ENCODE peak calls at places on chromosomes 1 and 21, in nine cellular contexts. B is stomach; U is IMR-90; X is cardiac muscle cell; P is CD8-positive, alpha-beta T cell; C is endodermal cell; T is A549; L is MM.1S; J is naive thymus-derived CD4-positive, alpha-beta T cell. Z is an unnamed sample. For H3K4me1, the result is how much of the 10 kb centered on the place peaks cover.

GRCh38 chr1:43488165-43488564 is 34.4 kb upstream of the HYI start:
- DNase-seq in B (no peak), U (no peak), X (no peak), P (no peak), C (no peak), T (no peak), L (no peak), J (no peak), Z (no peak)

GRCh38 chr1:162117039-162117816 is 47.7 kb downstream of the NOS1AP start:
- DNase-seq in B (no peak), U (no peak), X (no peak), P (no peak), C (no peak), T (no peak), L (no peak), J (no peak), Z (no peak)

GRCh38 chr1:84077476-84078107 is 66.5 kb upstream of the PRKACB start:
- DNase-seq in B (peak), U (peak), X (peak), P (peak), C (no peak), T (peak), L (peak), J (peak), Z (peak)

GRCh38 chr21:42627527-42628289 is 25.7 kb upstream of the PDE9A start:
- DNase-seq in B (no peak), U (no peak), X (peak), P (no peak), C (peak), T (no peak), L (no peak), J (no peak), Z (no peak)

GRCh38 chr1:85612704-85613361 is 32.3 kb downstream of the CCN1 start:
- DNase-seq in B (no peak), U (peak), X (peak), P (no peak), C (peak), T (peak), L (peak), J (no peak), Z (no peak)

GRCh38 chr1:71135571-71135970 is 54.7 kb upstream of the ZRANB2 start:
- DNase-seq in B (no peak), U (no peak), X (no peak), P (no peak), C (no peak), T (no peak), L (no peak), J (no peak), Z (no peak)

GRCh38 chr1:77438239-77438913 is 156.6 kb downstream of the AK5 start:
- DNase-seq in B (no peak), U (peak), X (no peak), P (no peak), C (no peak), T (no peak), L (peak), J (no peak), Z (no peak)

GRCh38 chr1:55887103-55887712 is 672.0 kb upstream of the USP24 start:
- DNase-seq in B (no peak), U (no peak), X (no peak), P (no peak), C (no peak), T (no peak), L (no peak), J (no peak), Z (no peak)

GRCh38 chr21:42749226-42749625 is 95.8 kb downstream of the PDE9A start:
- DNase-seq in B (no peak), U (no peak), X (no peak), P (no peak), C (no peak), T (no peak), L (no peak), J (no peak), Z (no peak)

GRCh38 chr1:32334864-32335618 is 992 bp downstream of the MARCKSL1 start:
- DNase-seq in B (peak), U (peak), X (peak), P (peak), C (peak), T (peak), L (peak), J (peak), Z (peak)

GRCh38 chr21:16047857-16048256 is 318.1 kb downstream of the USP25 start:
- DNase-seq in B (no peak), U (peak), X (no peak), P (no peak), C (no peak), T (no peak), L (no peak), J (no peak), Z (no peak)

GRCh38 chr1:233540788-233541187 is 73.1 kb upstream of the KCNK1 start:
- DNase-seq in B (no peak), U (no peak), X (no peak), P (no peak), C (no peak), T (no peak), L (no peak), J (no peak), Z (no peak)

GRCh38 chr1:44270666-44271628 is 57.7 kb downstream of the DMAP1 start:
- DNase-seq in B (no peak), U (no peak), X (no peak), P (no peak), C (no peak), T (no peak), L (no peak), J (no peak), Z (no peak)

GRCh38 chr1:225471453-225472301 is 43.8 kb upstream of the LBR start:
- DNase-seq in B (no peak), U (no peak), X (no peak), P (no peak), C (peak), T (no peak), L (no peak), J (no peak), Z (no peak)

GRCh38 chr1:43123031-43123430 is 49.1 kb downstream of the EBNA1BP2 start:
- DNase-seq in B (no peak), U (no peak), X (no peak), P (no peak), C (no peak), T (no peak), L (no peak), J (no peak), Z (no peak)

GRCh38 chr1:8351693-8352470 is 34.0 kb downstream of the SLC45A1 start:
- DNase-seq in B (no peak), U (no peak), X (peak), P (no peak), C (peak), T (peak), L (no peak), J (no peak), Z (no peak)

GRCh38 chr21:42695324-42696025 is 42.1 kb downstream of the PDE9A start:
- DNase-seq in B (no peak), U (peak), X (no peak), P (no peak), C (peak), T (no peak), L (no peak), J (no peak), Z (no peak)

GRCh38 chr1:55724551-55725325 is 509.6 kb upstream of the USP24 start:
- DNase-seq in B (no peak), U (peak), X (no peak), P (no peak), C (no peak), T (peak), L (no peak), J (no peak), Z (no peak)

GRCh38 chr1:13764933-13765332 is 64.9 kb downstream of the PRDM2 start:
- DNase-seq in B (no peak), U (no peak), X (peak), P (peak), C (peak), T (no peak), L (no peak), J (no peak), Z (no peak)
- H3K27ac ChIP-seq in B (no peak), U (peak), X (no peak), P (no peak), C (no peak), T (no peak), L (no peak), J (no peak), Z (no peak)

DNA sequence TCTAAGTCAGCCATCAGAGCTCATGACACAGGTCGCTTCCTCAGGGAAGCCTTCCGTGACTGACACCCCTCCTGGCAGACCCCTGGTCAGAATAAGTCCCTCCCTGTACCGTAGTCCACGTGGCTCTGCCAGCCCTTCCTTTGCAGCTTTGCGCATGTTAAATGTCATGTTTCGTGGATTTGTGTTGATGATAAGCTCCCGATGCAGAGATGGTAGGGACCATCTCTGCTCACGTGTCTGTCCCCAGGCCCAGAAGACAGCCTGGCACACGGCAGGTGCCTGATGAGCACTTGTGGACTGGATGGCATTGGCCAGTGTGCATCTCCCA is 75.9 kb downstream of the DHRS3 start:
- DNase-seq in B (no peak), U (no peak), X (no peak), P (no peak), C (no peak), T (no peak), L (no peak), J (no peak), Z (no peak)
- H3K4me1 ChIP-seq in B (under half), U (under half), X (under half), P (under half), C (under half), T (under half), L (under half), J (under half), Z (under half)

GRCh38 chr21:34580181-34580700 is 34.7 kb downstream of the RCAN1 start:
- DNase-seq in B (peak), U (no peak), X (peak), P (no peak), C (peak), T (no peak), L (no peak), J (no peak), Z (peak)

GRCh38 chr21:34579411-34579810 is 35.5 kb downstream of the RCAN1 start:
- DNase-seq in B (no peak), U (peak), X (no peak), P (no peak), C (peak), T (no peak), L (no peak), J (no peak), Z (no peak)

GRCh38 chr21:34583926-34584563 is 30.9 kb downstream of the RCAN1 start:
- DNase-seq in B (no peak), U (no peak), X (no peak), P (no peak), C (no peak), T (no peak), L (no peak), J (no peak), Z (no peak)

GRCh38 chr21:34582506-34583150 is 32.3 kb downstream of the RCAN1 start:
- DNase-seq in B (no peak), U (peak), X (peak), P (no peak), C (peak), T (peak), L (peak), J (no peak), Z (no peak)
- H3K27ac ChIP-seq in B (no peak), U (no peak), X (no peak), P (no peak), C (no peak), T (peak), L (no peak), J (no peak), Z (no peak)

DNA sequence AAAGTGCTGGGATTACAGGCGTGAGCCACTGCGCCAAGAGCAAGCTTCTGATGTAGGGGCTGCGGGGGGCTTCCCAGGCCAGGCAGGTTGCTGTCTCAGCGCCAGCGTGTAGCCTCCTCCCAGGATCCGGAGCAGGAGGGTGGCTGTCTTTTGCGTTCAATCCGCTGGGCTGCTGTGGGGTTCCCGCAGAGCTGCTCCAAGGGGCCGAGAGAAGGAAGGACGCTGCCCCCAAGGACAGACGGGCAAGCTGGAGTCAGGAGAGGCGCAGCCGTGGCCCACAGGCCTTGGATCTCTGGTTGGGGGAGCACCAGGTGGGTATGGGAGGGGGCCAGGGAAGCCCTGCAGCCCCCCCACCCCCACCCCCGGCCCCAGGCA is 16.0 kb upstream of the SKI start:
- DNase-seq in B (no peak), U (peak), X (peak), P (no peak), C (no peak), T (no peak), L (no peak), J (no peak), Z (no peak)
- H3K4me1 ChIP-seq in B (half or more), U (under half), X (under half), P (under half), C (under half), T (half or more), L (under half), J (under half), Z (under half)

GRCh38 chr1:61289232-61289967 is 207.0 kb downstream of the NFIA start:
- DNase-seq in B (no peak), U (no peak), X (no peak), P (no peak), C (no peak), T (no peak), L (no peak), J (no peak), Z (no peak)

GRCh38 chr1:61284933-61285332 is 202.6 kb downstream of the NFIA start:
- DNase-seq in B (no peak), U (no peak), X (peak), P (no peak), C (no peak), T (no peak), L (no peak), J (no peak), Z (no peak)

GRCh38 chr1:61285371-61285885 is 203.1 kb downstream of the NFIA start:
- DNase-seq in B (no peak), U (no peak), X (no peak), P (no peak), C (no peak), T (no peak), L (no peak), J (no peak), Z (no peak)

GRCh38 chr1:61287734-61288133 is 205.4 kb downstream of the NFIA start:
- DNase-seq in B (no peak), U (peak), X (no peak), P (no peak), C (no peak), T (no peak), L (no peak), J (no peak), Z (no peak)

DNA sequence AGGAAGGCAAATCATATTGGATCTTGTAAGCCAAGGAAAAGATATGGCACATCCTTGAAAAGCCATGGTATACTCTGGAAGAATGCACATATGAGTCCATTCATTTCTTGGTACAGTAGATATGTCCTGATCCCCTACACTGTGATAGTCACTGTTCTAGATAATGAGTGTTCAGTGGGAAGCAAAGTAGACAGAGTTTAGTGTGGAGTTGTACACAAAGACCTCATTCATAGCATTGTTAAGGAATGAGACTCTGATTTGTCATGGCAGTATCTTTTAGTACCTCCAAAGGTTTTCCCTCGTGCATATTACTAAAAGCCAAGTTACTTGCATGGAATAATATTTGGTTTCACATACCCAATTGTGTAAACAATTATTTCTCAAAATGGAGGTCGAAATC is 204.7 kb downstream of the NFIA start:
- DNase-seq in B (no peak), U (peak), X (no peak), P (no peak), C (no peak), T (no peak), L (no peak), J (no peak), Z (no peak)
- H3K27ac ChIP-seq in B (peak), U (no peak), X (no peak), P (no peak), C (no peak), T (peak), L (no peak), J (no peak), Z (no peak)

GRCh38 chr1:205301842-205302588 is 19.5 kb downstream of the NUAK2 start:
- DNase-seq in B (no peak), U (peak), X (no peak), P (no peak), C (no peak), T (peak), L (no peak), J (no peak), Z (no peak)
- H3K4me1 ChIP-seq in B (under half), U (under half), X (under half), P (under half), C (under half), T (half or more), L (under half), J (under half), Z (under half)

DNA sequence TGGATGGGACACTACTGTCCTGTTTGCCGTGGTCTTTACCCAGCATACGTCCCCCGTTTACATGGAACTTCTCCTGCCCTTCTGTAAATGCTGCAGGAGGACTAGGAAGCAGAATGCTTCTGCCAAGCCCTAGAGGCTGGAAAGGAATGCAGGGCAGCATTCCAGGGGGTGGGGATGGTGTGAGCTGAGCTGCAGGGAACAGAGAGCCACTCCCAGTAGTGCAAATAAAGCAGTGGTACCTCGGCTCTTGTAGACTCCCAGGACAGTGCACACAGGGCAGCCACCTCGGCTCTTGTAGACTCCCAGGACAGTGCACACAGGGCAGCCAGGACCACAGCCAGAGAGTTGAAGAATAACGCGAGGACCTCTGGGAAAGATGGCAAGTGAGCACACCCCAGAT is 35.4 kb downstream of the PTPRU start:
- DNase-seq in B (peak), U (peak), X (peak), P (no peak), C (peak), T (peak), L (no peak), J (no peak), Z (peak)
- H3K27ac ChIP-seq in B (no peak), U (peak), X (peak), P (no peak), C (peak), T (peak), L (no peak), J (no peak), Z (no peak)

DNA sequence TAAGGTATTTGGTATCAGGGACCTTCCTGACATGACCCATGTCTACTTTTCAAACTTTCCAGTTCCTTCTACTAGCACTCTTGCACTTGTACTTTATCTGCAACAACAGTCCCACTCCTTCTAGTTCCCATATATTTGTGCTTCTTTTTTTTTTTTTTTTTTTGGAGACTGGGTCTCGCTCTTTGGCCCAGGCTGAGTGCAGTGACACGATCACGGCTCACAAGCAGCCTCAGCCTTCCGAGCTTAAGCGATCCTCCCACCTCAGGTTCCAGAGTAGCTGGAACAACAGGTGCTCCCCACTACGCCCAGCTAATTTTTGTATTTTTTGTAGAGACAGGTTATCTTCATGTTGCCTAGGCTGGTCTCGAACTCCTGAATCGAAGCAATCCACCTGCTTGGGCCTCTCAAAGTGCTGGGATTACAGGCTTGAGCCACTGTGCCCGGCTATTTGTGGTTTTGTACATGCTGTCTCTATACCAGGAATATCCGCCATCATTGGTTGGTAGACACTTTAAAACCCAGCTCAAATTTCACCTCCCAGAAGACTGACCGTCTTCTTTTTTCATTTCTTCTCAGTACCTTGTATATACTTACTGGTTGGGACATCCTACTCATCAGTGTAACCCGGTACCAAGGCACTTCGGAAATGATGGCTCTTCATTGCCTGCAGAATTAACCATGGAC is 1.1 kb downstream of the ZMYM1 start:
- DNase-seq in B (no peak), U (no peak), X (no peak), P (no peak), C (no peak), T (no peak), L (no peak), J (no peak), Z (no peak)
- H3K4me1 ChIP-seq in B (under half), U (under half), X (under half), P (under half), C (under half), T (under half), L (under half), J (under half), Z (under half)

GRCh38 chr1:34779962-34780361 is 1.1 kb upstream of the GJB3 start:
- DNase-seq in B (no peak), U (no peak), X (no peak), P (no peak), C (peak), T (no peak), L (no peak), J (no peak), Z (peak)

GRCh38 chr1:34779526-34779925 is 1.5 kb upstream of the GJB3 start:
- DNase-seq in B (no peak), U (no peak), X (no peak), P (no peak), C (peak), T (no peak), L (no peak), J (no peak), Z (peak)

GRCh38 chr1:34778381-34778780 is 2.6 kb upstream of the GJB3 start:
- DNase-seq in B (no peak), U (no peak), X (no peak), P (no peak), C (no peak), T (no peak), L (no peak), J (no peak), Z (no peak)

GRCh38 chr1:34777519-34778321 is 3.3 kb upstream of the GJB3 start:
- DNase-seq in B (no peak), U (no peak), X (no peak), P (no peak), C (peak), T (no peak), L (no peak), J (no peak), Z (peak)

GRCh38 chr1:34779005-34779404 is 2.0 kb upstream of the GJB3 start:
- DNase-seq in B (no peak), U (no peak), X (no peak), P (no peak), C (no peak), T (no peak), L (no peak), J (no peak), Z (no peak)
- H3K27ac ChIP-seq in B (no peak), U (no peak), X (no peak), P (no peak), C (no peak), T (no peak), L (no peak), J (no peak), Z (no peak)

DNA sequence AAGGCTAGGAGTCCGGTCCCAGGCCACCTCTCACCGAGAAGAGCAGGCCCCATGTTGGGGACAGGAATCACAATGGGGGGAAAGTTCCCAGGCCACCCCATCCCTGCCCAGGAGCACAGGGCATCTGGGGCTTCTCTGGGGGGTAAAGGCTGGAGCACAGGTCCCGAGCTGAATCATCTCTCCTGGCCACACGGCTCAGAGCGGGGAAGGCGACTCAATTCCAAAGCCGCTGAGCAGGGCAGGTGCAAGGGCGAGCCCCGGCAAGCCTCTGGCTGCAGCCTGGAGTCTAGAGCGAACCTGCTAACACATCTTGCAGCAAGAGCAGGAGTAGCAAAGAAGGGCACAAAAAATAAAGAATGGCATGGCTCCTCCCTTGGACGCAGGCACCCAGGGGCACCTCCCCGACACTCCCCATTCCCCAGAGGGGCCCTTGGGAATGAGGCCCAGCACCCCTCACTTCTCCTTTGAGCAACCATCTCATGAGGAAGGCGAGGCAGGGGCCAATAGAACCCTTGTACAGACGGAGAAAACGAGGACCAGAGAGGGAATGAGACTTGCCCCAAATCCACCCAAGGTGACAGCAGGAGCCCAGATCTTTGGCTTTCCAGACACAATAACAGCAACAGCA is 20.6 kb upstream of the ALDH4A1 start:
- DNase-seq in B (no peak), U (no peak), X (no peak), P (no peak), C (no peak), T (no peak), L (no peak), J (no peak), Z (peak)
- H3K4me1 ChIP-seq in B (half or more), U (under half), X (under half), P (half or more), C (under half), T (half or more), L (under half), J (under half), Z (under half)

Z was measured in psoas muscle.